ENCODE peak calls at places on chromosomes 16 and 17, in ten cellular contexts. One of them, this sample, is unnamed.

GRCh38 chr16:3256146-3256875 is at the start of gene MEFV:
- DNase-seq in body of pancreas: no peak
- DNase-seq in Peyer's patch: no peak
- DNase-seq in ovary: no peak
- DNase-seq in neural progenitor cell: no peak
- DNase-seq in breast epithelium: no peak
- DNase-seq in activated B cell treated with CpG ODN at 0.5 μM for 24 hours: no peak
- DNase-seq in AG04450: no peak
- DNase-seq in colonic mucosa: no peak
- DNase-seq in GM23338: no peak
- DNase-seq in this sample: no peak

GRCh38 chr17:17745476-17746455 is 64.5 kb downstream of the RAI1 start:
- DNase-seq in body of pancreas: no peak
- DNase-seq in Peyer's patch: no peak
- DNase-seq in ovary: no peak
- DNase-seq in neural progenitor cell: no peak
- DNase-seq in breast epithelium: no peak
- DNase-seq in activated B cell treated with CpG ODN at 0.5 μM for 24 hours: no peak
- DNase-seq in AG04450: no peak
- DNase-seq in colonic mucosa: no peak
- DNase-seq in GM23338: no peak
- DNase-seq in this sample: no peak

GRCh38 chr16:6753553-6753952 is 579.1 kb upstream of the RBFOX1 start:
- DNase-seq in body of pancreas: no peak
- DNase-seq in Peyer's patch: no peak
- DNase-seq in ovary: no peak
- DNase-seq in neural progenitor cell: peak; percentile 2
- DNase-seq in breast epithelium: no peak
- DNase-seq in activated B cell treated with CpG ODN at 0.5 μM for 24 hours: no peak
- DNase-seq in AG04450: no peak
- DNase-seq in colonic mucosa: no peak
- DNase-seq in GM23338: no peak
- DNase-seq in this sample: no peak

GRCh38 chr16:81723098-81723723 is 55.9 kb upstream of the PLCG2 start:
- DNase-seq in body of pancreas: peak; percentile 30
- DNase-seq in Peyer's patch: no peak
- DNase-seq in ovary: no peak
- DNase-seq in neural progenitor cell: peak; percentile 92
- DNase-seq in breast epithelium: no peak
- DNase-seq in activated B cell treated with CpG ODN at 0.5 μM for 24 hours: no peak
- DNase-seq in AG04450: no peak
- DNase-seq in colonic mucosa: peak; percentile 72
- DNase-seq in GM23338: peak; percentile 94
- DNase-seq in this sample: peak; percentile 72

GRCh38 chr16:67223992-67224391 is 2.9 kb upstream of the TMEM208 start:
- DNase-seq in body of pancreas: no peak
- DNase-seq in Peyer's patch: no peak
- DNase-seq in ovary: no peak
- DNase-seq in neural progenitor cell: no peak
- DNase-seq in breast epithelium: no peak
- DNase-seq in activated B cell treated with CpG ODN at 0.5 μM for 24 hours: no peak
- DNase-seq in AG04450: no peak
- DNase-seq in colonic mucosa: no peak
- DNase-seq in GM23338: no peak
- DNase-seq in this sample: no peak

GRCh38 chr16:16033208-16033717 is 83.8 kb downstream of the ABCC1 start:
- DNase-seq in body of pancreas: no peak
- DNase-seq in Peyer's patch: peak; percentile 61
- DNase-seq in ovary: no peak
- DNase-seq in neural progenitor cell: no peak
- DNase-seq in breast epithelium: no peak
- DNase-seq in activated B cell treated with CpG ODN at 0.5 μM for 24 hours: no peak
- DNase-seq in AG04450: no peak
- DNase-seq in colonic mucosa: no peak
- DNase-seq in GM23338: no peak
- DNase-seq in this sample: no peak

GRCh38 chr17:55661359-55661758 is 61.3 kb downstream of the TMEM100 start:
- DNase-seq in body of pancreas: no peak
- DNase-seq in Peyer's patch: no peak
- DNase-seq in ovary: no peak
- DNase-seq in neural progenitor cell: no peak
- DNase-seq in breast epithelium: no peak
- DNase-seq in activated B cell treated with CpG ODN at 0.5 μM for 24 hours: no peak
- DNase-seq in AG04450: no peak
- DNase-seq in colonic mucosa: no peak
- DNase-seq in GM23338: no peak
- DNase-seq in this sample: no peak

GRCh38 chr16:66389256-66390175 is 23.0 kb downstream of the CDH5 start:
- DNase-seq in body of pancreas: no peak
- DNase-seq in Peyer's patch: peak; percentile 32
- DNase-seq in ovary: no peak
- DNase-seq in neural progenitor cell: no peak
- DNase-seq in breast epithelium: no peak
- DNase-seq in activated B cell treated with CpG ODN at 0.5 μM for 24 hours: no peak
- DNase-seq in AG04450: no peak
- DNase-seq in colonic mucosa: no peak
- DNase-seq in GM23338: no peak
- DNase-seq in this sample: no peak

GRCh38 chr16:89573826-89574680 is 1.5 kb upstream of the CPNE7 start:
- DNase-seq in body of pancreas: no peak
- DNase-seq in Peyer's patch: no peak
- DNase-seq in ovary: no peak
- DNase-seq in neural progenitor cell: no peak
- DNase-seq in breast epithelium: no peak
- DNase-seq in activated B cell treated with CpG ODN at 0.5 μM for 24 hours: no peak
- DNase-seq in AG04450: no peak
- DNase-seq in colonic mucosa: no peak
- DNase-seq in GM23338: no peak
- DNase-seq in this sample: no peak

GRCh38 chr16:64238576-64238975 is 883.3 kb downstream of the CDH11 start:
- DNase-seq in body of pancreas: no peak
- DNase-seq in Peyer's patch: no peak
- DNase-seq in ovary: no peak
- DNase-seq in neural progenitor cell: no peak
- DNase-seq in breast epithelium: no peak
- DNase-seq in activated B cell treated with CpG ODN at 0.5 μM for 24 hours: no peak
- DNase-seq in AG04450: no peak
- DNase-seq in colonic mucosa: no peak
- DNase-seq in GM23338: no peak
- DNase-seq in this sample: no peak

GRCh38 chr17:31564291-31564690 is 172.8 kb downstream of the RAB11FIP4 start:
- DNase-seq in body of pancreas: no peak
- DNase-seq in Peyer's patch: no peak
- DNase-seq in ovary: no peak
- DNase-seq in neural progenitor cell: no peak
- DNase-seq in breast epithelium: no peak
- DNase-seq in activated B cell treated with CpG ODN at 0.5 μM for 24 hours: no peak
- DNase-seq in AG04450: no peak
- DNase-seq in colonic mucosa: no peak
- DNase-seq in GM23338: no peak
- DNase-seq in this sample: no peak

GRCh38 chr17:28726396-28726911 is 421 bp upstream of the TLCD1 start:
- DNase-seq in body of pancreas: peak; percentile 71
- DNase-seq in Peyer's patch: peak; percentile 89
- DNase-seq in ovary: no peak
- DNase-seq in neural progenitor cell: peak; percentile 90
- DNase-seq in breast epithelium: no peak
- DNase-seq in activated B cell treated with CpG ODN at 0.5 μM for 24 hours: peak; percentile 84
- DNase-seq in AG04450: no peak
- DNase-seq in colonic mucosa: peak; percentile 85
- DNase-seq in GM23338: peak; percentile 83
- DNase-seq in this sample: peak; percentile 69

DNA sequence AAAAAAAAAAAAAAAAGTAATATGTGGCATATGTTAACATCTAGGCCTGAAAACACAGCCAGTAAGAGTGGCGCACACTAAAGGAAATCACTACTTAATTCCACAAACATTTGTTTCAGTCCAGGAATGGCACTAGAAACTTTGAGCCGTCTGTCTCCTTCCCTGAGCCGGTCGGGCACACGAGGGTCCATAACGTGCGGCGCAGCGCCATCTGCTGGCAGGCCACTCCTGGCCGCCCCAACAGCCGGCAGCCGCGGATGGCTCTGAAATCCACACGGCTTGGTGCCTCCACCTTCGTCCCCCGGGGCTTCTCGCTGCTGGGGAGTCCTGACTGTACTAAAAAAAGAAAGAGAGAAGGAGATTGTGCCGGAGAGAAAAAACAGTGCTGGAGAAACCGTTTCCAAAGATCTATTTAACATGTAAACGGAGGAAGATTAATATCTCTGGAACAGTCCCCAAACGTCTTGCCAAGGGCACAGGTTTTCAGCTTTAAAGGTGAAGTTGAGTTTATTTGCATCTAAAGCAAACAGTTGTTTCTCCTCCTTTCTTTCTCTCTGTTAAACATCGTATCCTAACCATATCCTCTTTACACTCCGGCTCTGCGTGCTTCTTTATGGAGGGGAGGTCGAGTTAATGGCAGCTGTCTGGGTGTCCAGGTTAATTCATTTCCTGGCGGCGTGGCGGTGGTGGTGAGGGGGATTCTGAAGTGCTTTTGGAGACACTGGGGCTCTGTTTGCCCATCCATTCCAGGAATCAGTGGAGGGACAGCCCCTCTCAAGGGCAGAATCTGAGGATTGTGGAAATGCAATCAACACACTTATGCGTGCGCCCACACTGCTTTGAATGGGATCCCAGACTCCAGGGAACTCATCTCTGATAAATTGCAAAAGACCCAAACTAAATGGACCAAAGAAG is 611.3 kb upstream of the SALL1 start:
- DNase-seq in body of pancreas: peak; percentile 87
- DNase-seq in Peyer's patch: peak; percentile 76
- DNase-seq in ovary: peak; percentile 90
- DNase-seq in neural progenitor cell: peak; percentile 93
- DNase-seq in breast epithelium: peak; percentile 47
- DNase-seq in activated B cell treated with CpG ODN at 0.5 μM for 24 hours: peak; percentile 18
- DNase-seq in AG04450: peak; percentile 53
- DNase-seq in colonic mucosa: peak; percentile 74
- DNase-seq in GM23338: peak; percentile 87
- DNase-seq in this sample: peak; percentile 86
- TF ChIP-seq CTCF in body of pancreas: peak; percentile 92
- TF ChIP-seq CTCF in Peyer's patch: peak; percentile 26
- TF ChIP-seq CTCF in ovary: peak; percentile 46
- TF ChIP-seq CTCF in neural progenitor cell: peak; percentile 97
- TF ChIP-seq CTCF in breast epithelium: peak; percentile 68
- TF ChIP-seq CTCF in activated B cell treated with CpG ODN at 0.5 μM for 24 hours: no peak
- TF ChIP-seq CTCF in AG04450: peak; percentile 96
- TF ChIP-seq CTCF in colonic mucosa: peak; percentile 83
- TF ChIP-seq CTCF in GM23338: peak; percentile 87
- TF ChIP-seq CTCF in this sample: peak; percentile 96

GRCh38 chr16:11105038-11105903 is 150.7 kb downstream of the SOCS1 start:
- DNase-seq in body of pancreas: no peak
- DNase-seq in Peyer's patch: peak; percentile 79
- DNase-seq in ovary: no peak
- DNase-seq in neural progenitor cell: no peak
- DNase-seq in breast epithelium: no peak
- DNase-seq in activated B cell treated with CpG ODN at 0.5 μM for 24 hours: no peak
- DNase-seq in AG04450: peak; percentile 87
- DNase-seq in colonic mucosa: peak; percentile 39
- DNase-seq in GM23338: no peak
- DNase-seq in this sample: no peak
- TF ChIP-seq CTCF in body of pancreas: no peak
- TF ChIP-seq CTCF in Peyer's patch: no peak
- TF ChIP-seq CTCF in ovary: no peak
- TF ChIP-seq CTCF in neural progenitor cell: no peak
- TF ChIP-seq CTCF in breast epithelium: no peak
- TF ChIP-seq CTCF in activated B cell treated with CpG ODN at 0.5 μM for 24 hours: no peak
- TF ChIP-seq CTCF in AG04450: no peak
- TF ChIP-seq CTCF in colonic mucosa: no peak
- TF ChIP-seq CTCF in GM23338: no peak
- TF ChIP-seq CTCF in this sample: no peak

DNA sequence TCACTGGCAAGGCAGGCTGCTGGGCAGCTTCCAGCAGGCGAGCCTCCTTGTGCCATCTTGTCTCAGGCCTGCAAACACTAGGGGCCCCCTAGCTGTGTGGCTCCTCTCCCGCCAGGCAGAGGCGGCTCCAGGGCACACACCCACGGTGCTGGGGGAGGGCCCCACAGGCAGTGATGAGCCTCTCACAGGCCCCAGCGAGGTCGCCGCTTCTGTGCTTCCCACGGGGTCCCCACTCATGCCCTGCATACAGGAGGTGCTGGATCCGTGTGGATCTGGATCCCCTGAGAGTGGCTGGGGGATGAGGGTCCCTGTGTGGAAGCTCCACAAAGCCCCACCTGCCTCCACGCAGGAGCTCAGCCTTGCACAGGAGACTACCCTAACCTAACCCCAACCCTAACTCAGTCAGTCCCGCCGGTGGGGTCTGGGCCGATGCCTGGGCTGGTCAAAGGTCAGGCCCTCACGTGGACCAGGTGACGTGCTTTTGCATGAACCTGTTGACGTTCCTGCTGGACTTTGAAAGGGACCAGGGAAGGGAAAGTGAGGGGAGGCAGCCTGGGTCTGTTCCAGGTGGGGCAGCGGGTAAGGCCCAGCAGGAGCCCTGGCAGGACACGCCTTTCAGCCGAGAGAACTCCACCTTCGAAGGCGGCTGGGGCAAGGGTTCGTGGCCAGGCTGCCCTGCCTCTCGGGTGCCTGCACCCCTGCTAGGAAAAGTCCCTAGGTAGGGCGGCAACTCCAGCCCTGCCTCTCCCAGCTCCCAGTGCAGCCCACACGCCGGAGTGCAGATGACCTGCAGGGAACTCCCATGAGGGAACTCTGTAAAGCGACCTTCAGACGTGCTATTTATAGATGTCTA is 5.2 kb downstream of the SECTM1 start:
- DNase-seq in body of pancreas: no peak
- DNase-seq in Peyer's patch: peak; percentile 91
- DNase-seq in ovary: no peak
- DNase-seq in neural progenitor cell: no peak
- DNase-seq in breast epithelium: no peak
- DNase-seq in activated B cell treated with CpG ODN at 0.5 μM for 24 hours: no peak
- DNase-seq in AG04450: no peak
- DNase-seq in colonic mucosa: peak; percentile 85
- DNase-seq in GM23338: no peak
- DNase-seq in this sample: no peak
- TF ChIP-seq CTCF in body of pancreas: no peak
- TF ChIP-seq CTCF in Peyer's patch: no peak
- TF ChIP-seq CTCF in ovary: no peak
- TF ChIP-seq CTCF in neural progenitor cell: no peak
- TF ChIP-seq CTCF in breast epithelium: no peak
- TF ChIP-seq CTCF in activated B cell treated with CpG ODN at 0.5 μM for 24 hours: no peak
- TF ChIP-seq CTCF in AG04450: no peak
- TF ChIP-seq CTCF in colonic mucosa: no peak
- TF ChIP-seq CTCF in GM23338: no peak
- TF ChIP-seq CTCF in this sample: no peak

GRCh38 chr17:44636562-44636961 is 19.7 kb upstream of the MEIOC start:
- DNase-seq in body of pancreas: no peak
- DNase-seq in Peyer's patch: no peak
- DNase-seq in ovary: no peak
- DNase-seq in neural progenitor cell: peak; percentile 30
- DNase-seq in breast epithelium: no peak
- DNase-seq in activated B cell treated with CpG ODN at 0.5 μM for 24 hours: no peak
- DNase-seq in AG04450: peak; percentile 26
- DNase-seq in colonic mucosa: no peak
- DNase-seq in GM23338: peak; percentile 41
- DNase-seq in this sample: no peak
- TF ChIP-seq CTCF in body of pancreas: peak; percentile 46
- TF ChIP-seq CTCF in Peyer's patch: peak; percentile 24
- TF ChIP-seq CTCF in ovary: no peak
- TF ChIP-seq CTCF in neural progenitor cell: peak; percentile 58
- TF ChIP-seq CTCF in breast epithelium: peak; percentile 49
- TF ChIP-seq CTCF in activated B cell treated with CpG ODN at 0.5 μM for 24 hours: no peak
- TF ChIP-seq CTCF in AG04450: peak; percentile 58
- TF ChIP-seq CTCF in colonic mucosa: peak; percentile 22
- TF ChIP-seq CTCF in GM23338: peak; percentile 43
- TF ChIP-seq CTCF in this sample: peak; percentile 35

GRCh38 chr16:35188288-35189155 is 1729.1 kb downstream of the TP53TG3F start:
- DNase-seq in body of pancreas: peak; percentile 18
- DNase-seq in Peyer's patch: no peak
- DNase-seq in ovary: no peak
- DNase-seq in neural progenitor cell: no peak
- DNase-seq in breast epithelium: no peak
- DNase-seq in activated B cell treated with CpG ODN at 0.5 μM for 24 hours: no peak
- DNase-seq in AG04450: no peak
- DNase-seq in colonic mucosa: no peak
- DNase-seq in GM23338: peak; percentile 8
- DNase-seq in this sample: no peak
- TF ChIP-seq CTCF in body of pancreas: no peak
- TF ChIP-seq CTCF in Peyer's patch: no peak
- TF ChIP-seq CTCF in ovary: no peak
- TF ChIP-seq CTCF in neural progenitor cell: no peak
- TF ChIP-seq CTCF in breast epithelium: peak; percentile 18
- TF ChIP-seq CTCF in activated B cell treated with CpG ODN at 0.5 μM for 24 hours: no peak
- TF ChIP-seq CTCF in AG04450: no peak
- TF ChIP-seq CTCF in colonic mucosa: no peak
- TF ChIP-seq CTCF in GM23338: no peak
- TF ChIP-seq CTCF in this sample: no peak

This sample was measured in Calu3.